ENCODE peak calls at places on chromosomes 4 and X, in five cellular contexts. R is IMR-90, I is GM23338, B is tibial artery, L is MM.1S. E is an unnamed sample.

GRCh38 chrX:13550346-13550745 is 19.1 kb upstream of the EGFL6 start:
- DNase-seq in R (no peak), I (no peak), B (no peak), L (no peak), E (no peak)

GRCh38 chrX:1935805-1936204 is 320.9 kb downstream of the ASMT start:
- DNase-seq in R (no peak), I (no peak), B (no peak), L (no peak), E (no peak)

GRCh38 chr4:172011196-172011595 is 198.0 kb downstream of the GALNTL6 start:
- DNase-seq in R (no peak), I (peak), B (no peak), L (no peak), E (no peak)

GRCh38 chr4:40335508-40335860 is 351 bp downstream of the CHRNA9 start:
- DNase-seq in R (peak), I (no peak), B (no peak), L (no peak), E (peak)

GRCh38 chr4:73068496-73069337 is 799 bp downstream of the COX18 start:
- DNase-seq in R (peak), I (peak), B (no peak), L (peak), E (no peak)

GRCh38 chr4:118732591-118733330 is 47.6 kb downstream of the METTL14 start:
- DNase-seq in R (peak), I (no peak), B (no peak), L (no peak), E (no peak)

GRCh38 chrX:17679820-17680219 is 57.5 kb upstream of the SCML1 start:
- DNase-seq in R (no peak), I (no peak), B (no peak), L (no peak), E (no peak)

GRCh38 chr4:169615467-169616106 is 3.2 kb upstream of the NEK1 start:
- DNase-seq in R (peak), I (no peak), B (no peak), L (no peak), E (no peak)

GRCh38 chr4:71004281-71004851 is 10.9 kb downstream of the DCK start:
- DNase-seq in R (no peak), I (peak), B (no peak), L (peak), E (peak)

GRCh38 chrX:43949669-43950068 is 23.5 kb downstream of the NDP start:
- DNase-seq in R (no peak), I (peak), B (no peak), L (no peak), E (peak)

GRCh38 chr4:110751991-110752390 is 129.1 kb upstream of the PITX2 start:
- DNase-seq in R (no peak), I (no peak), B (no peak), L (no peak), E (no peak)

GRCh38 chrX:19677121-19677520 is 161.8 kb upstream of the MAP3K15 start:
- DNase-seq in R (no peak), I (no peak), B (no peak), L (no peak), E (no peak)

GRCh38 chr4:8325284-8325973 is 55.9 kb downstream of the HTRA3 start:
- DNase-seq in R (no peak), I (no peak), B (no peak), L (no peak), E (peak)

GRCh38 chrX:31293409-31293808 is 221.6 kb upstream of the FTHL17 start:
- DNase-seq in R (no peak), I (no peak), B (no peak), L (no peak), E (no peak)

GRCh38 chrX:150544222-150544787 is 24.1 kb upstream of the MTM1 start:
- DNase-seq in R (no peak), I (peak), B (no peak), L (peak), E (no peak)

GRCh38 chr4:165118256-165118909 is 5.7 kb upstream of the TMEM192 start:
- DNase-seq in R (no peak), I (no peak), B (no peak), L (peak), E (no peak)

GRCh38 chr4:120517966-120518365 is 404.6 kb downstream of the PRDM5 start:
- DNase-seq in R (peak), I (peak), B (peak), L (no peak), E (no peak)

GRCh38 chrX:40008841-40009461 is 88.8 kb downstream of the BCOR start:
- DNase-seq in R (no peak), I (peak), B (no peak), L (no peak), E (peak)
- H3K4me3 ChIP-seq in R (no peak), I (peak), B (peak), L (no peak), E (peak)

GRCh38 chr4:100166297-100167034 is 23.8 kb downstream of the DDIT4L start:
- DNase-seq in R (no peak), I (no peak), B (no peak), L (no peak), E (no peak)

GRCh38 chr4:100170986-100171385 is 19.3 kb downstream of the DDIT4L start:
- DNase-seq in R (no peak), I (no peak), B (no peak), L (peak), E (no peak)

GRCh38 chr4:100165809-100166208 is 24.5 kb downstream of the DDIT4L start:
- DNase-seq in R (peak), I (no peak), B (no peak), L (no peak), E (no peak)

GRCh38 chr4:100169796-100170485 is 20.3 kb downstream of the DDIT4L start:
- DNase-seq in R (peak), I (no peak), B (no peak), L (no peak), E (no peak)

DNA sequence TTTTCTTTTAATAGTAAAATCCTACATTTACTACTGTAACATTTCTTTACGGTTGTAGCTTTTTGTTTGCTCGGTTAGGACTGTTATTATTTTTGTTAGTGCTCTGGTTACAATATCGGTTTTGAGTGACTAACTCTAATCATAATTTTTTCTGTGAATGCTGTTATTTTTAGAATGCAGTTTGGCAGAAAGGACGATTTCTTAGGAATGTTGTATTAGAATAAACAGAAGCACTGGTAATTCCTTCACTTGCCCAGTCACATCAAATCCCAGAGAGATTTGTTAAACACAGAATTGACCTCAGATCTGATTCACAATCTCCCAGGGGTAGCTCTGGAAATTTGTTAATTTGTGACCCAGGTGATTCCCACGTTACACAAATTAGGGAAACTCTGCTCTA is 21.7 kb downstream of the DDIT4L start:
- DNase-seq in R (peak), I (no peak), B (no peak), L (no peak), E (no peak)
- H3K27ac ChIP-seq in R (no peak), I (no peak), B (no peak), L (no peak), E (no peak)

GRCh38 chr4:151227731-151228130 is 49.2 kb upstream of the PRSS48 start:
- DNase-seq in R (peak), I (no peak), B (peak), L (no peak), E (no peak)
- H3K4me3 ChIP-seq in R (peak), I (no peak), B (peak), L (no peak), E (no peak)

GRCh38 chr4:6529021-6529420 is 46.0 kb upstream of the MAN2B2 start:
- DNase-seq in R (no peak), I (no peak), B (no peak), L (no peak), E (peak)

GRCh38 chr4:6527259-6527658 is 47.7 kb upstream of the MAN2B2 start:
- DNase-seq in R (no peak), I (no peak), B (no peak), L (no peak), E (no peak)

GRCh38 chr4:6526696-6527095 is 48.3 kb upstream of the MAN2B2 start:
- DNase-seq in R (no peak), I (peak), B (no peak), L (no peak), E (no peak)

GRCh38 chr4:6526171-6526570 is 48.8 kb upstream of the MAN2B2 start:
- DNase-seq in R (no peak), I (no peak), B (no peak), L (no peak), E (no peak)

GRCh38 chr4:6527683-6528595 is 47.0 kb upstream of the MAN2B2 start:
- DNase-seq in R (no peak), I (no peak), B (no peak), L (no peak), E (no peak)
- H3K27ac ChIP-seq in R (no peak), I (no peak), B (no peak), L (no peak), E (peak)

DNA sequence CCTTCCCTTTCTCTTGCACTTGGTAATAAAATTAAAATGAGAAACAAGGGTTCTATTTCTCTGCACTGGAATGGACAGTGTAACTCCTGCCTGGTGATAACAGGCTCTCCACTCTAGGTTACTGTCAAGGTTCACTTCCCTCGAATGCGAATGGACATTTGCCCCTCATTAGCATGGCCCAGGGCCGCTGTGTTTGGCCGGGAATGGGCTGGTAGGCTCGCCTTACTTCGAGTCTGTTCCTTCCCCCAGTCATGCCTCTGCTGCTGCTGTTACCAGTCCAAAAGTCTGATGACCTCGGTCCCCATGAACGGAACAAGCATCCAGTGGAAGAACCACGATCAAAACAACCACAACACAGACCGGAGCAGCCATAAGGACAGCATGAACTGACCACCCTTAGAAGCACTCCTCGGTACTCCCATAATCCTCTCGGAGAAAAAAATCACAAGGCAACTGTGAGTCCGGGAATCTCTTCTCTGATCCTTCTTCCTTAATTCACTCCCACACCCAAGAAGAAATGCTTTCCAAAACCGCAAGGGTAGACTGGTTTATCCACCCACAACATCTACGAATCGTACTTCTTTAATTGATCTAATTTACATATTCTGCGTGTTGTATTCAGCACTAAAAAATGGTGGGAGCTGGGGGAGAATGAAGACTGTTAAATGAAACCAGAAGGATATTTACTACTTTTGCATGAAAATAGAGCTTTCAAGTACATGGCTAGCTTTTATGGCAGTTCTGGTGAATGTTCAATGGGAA is 61.5 kb downstream of the EDNRA start:
- DNase-seq in R (no peak), I (peak), B (no peak), L (no peak), E (no peak)
- H3K4me3 ChIP-seq in R (no peak), I (no peak), B (no peak), L (no peak), E (no peak)